ENCODE peak calls at places on chromosomes 6 and 20, in seven cellular contexts. K is esophagus squamous epithelium, V is lower lobe of right lung, R is fibroblast of lung, N is heart right ventricle, Y is MM.1S, B is left lung. J is an unnamed sample. For H3K4me1, the result is how much of the 10 kb centered on the place peaks cover.

GRCh38 chr20:53040678-53041674 is 68.8 kb downstream of the TSHZ2 start:
- DNase-seq in K (no peak), V (no peak), R (peak), N (peak), Y (peak), B (no peak), J (peak)

GRCh38 chr6:797479-798077 is 104.6 kb upstream of the EXOC2 start:
- DNase-seq in K (no peak), V (no peak), R (peak), N (no peak), Y (peak), B (no peak), J (no peak)

GRCh38 chr6:38587766-38588362 is 51.9 kb downstream of the BTBD9 start:
- DNase-seq in K (no peak), V (no peak), R (no peak), N (no peak), Y (no peak), B (no peak), J (no peak)

GRCh38 chr6:53357576-53358343 is 9.0 kb upstream of the ELOVL5 start:
- DNase-seq in K (no peak), V (no peak), R (no peak), N (no peak), Y (no peak), B (no peak), J (no peak)

GRCh38 chr20:34129518-34130162 is 17.6 kb upstream of the EIF2S2 start:
- DNase-seq in K (no peak), V (no peak), R (peak), N (peak), Y (peak), B (no peak), J (peak)

GRCh38 chr6:133203344-133203697 is 37.8 kb upstream of the EYA4 start:
- DNase-seq in K (no peak), V (no peak), R (no peak), N (no peak), Y (no peak), B (no peak), J (no peak)

GRCh38 chr20:46406986-46407670 is 713 bp upstream of the ELMO2 start:
- DNase-seq in K (no peak), V (peak), R (no peak), N (peak), Y (peak), B (peak), J (peak)

GRCh38 chr20:51419646-51420045 is 122.9 kb downstream of the NFATC2 start:
- DNase-seq in K (no peak), V (no peak), R (no peak), N (no peak), Y (no peak), B (no peak), J (no peak)

GRCh38 chr20:6636209-6637159 is 131.0 kb upstream of the BMP2 start:
- DNase-seq in K (no peak), V (no peak), R (peak), N (no peak), Y (peak), B (no peak), J (peak)

GRCh38 chr6:56953597-56954388 is 1.1 kb upstream of the BEND6 start:
- DNase-seq in K (no peak), V (no peak), R (peak), N (no peak), Y (peak), B (no peak), J (peak)

GRCh38 chr20:4100679-4101078 is 85.3 kb upstream of the RNF24 start:
- DNase-seq in K (no peak), V (no peak), R (peak), N (no peak), Y (no peak), B (no peak), J (peak)

GRCh38 chr20:45041464-45042337 is 59.2 kb downstream of the KCNS1 start:
- DNase-seq in K (no peak), V (no peak), R (peak), N (no peak), Y (no peak), B (no peak), J (peak)

GRCh38 chr6:32475392-32476206 is 35.9 kb downstream of the HLA-DRA start:
- DNase-seq in K (no peak), V (no peak), R (no peak), N (no peak), Y (no peak), B (no peak), J (no peak)

GRCh38 chr6:42338573-42339218 is 113.0 kb downstream of the TRERF1 start:
- DNase-seq in K (no peak), V (no peak), R (peak), N (no peak), Y (no peak), B (no peak), J (peak)

GRCh38 chr20:64112691-64113443 is 5.5 kb upstream of the NPBWR2 start:
- DNase-seq in K (no peak), V (peak), R (no peak), N (no peak), Y (no peak), B (peak), J (no peak)

GRCh38 chr6:106486236-106486635 is 125.7 kb downstream of the CRYBG1 start:
- DNase-seq in K (no peak), V (no peak), R (no peak), N (no peak), Y (no peak), B (no peak), J (no peak)

DNA sequence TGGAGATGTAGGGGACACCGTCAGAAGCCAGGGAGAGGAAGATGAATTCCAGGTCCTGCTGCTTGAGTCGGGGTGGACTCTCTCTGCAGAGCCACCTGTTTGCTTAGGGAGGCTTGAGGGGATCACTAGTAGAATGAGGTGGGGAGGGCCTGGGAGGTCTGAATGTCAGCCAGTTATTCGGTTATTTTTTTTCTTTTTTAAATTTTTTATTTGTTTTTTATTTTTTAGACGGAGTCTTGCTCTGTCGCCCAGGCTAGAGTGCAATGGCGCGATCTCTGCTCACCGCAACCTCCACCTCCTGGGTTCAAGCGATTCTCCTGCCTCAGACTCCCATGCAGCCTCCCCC is 8.4 kb downstream of the TEAD3 start:
- DNase-seq in K (no peak), V (no peak), R (no peak), N (no peak), Y (no peak), B (no peak), J (no peak)
- H3K4me1 ChIP-seq in K (half or more), V (half or more), R (half or more), N (under half), Y (under half), B (under half), J (under half)

DNA sequence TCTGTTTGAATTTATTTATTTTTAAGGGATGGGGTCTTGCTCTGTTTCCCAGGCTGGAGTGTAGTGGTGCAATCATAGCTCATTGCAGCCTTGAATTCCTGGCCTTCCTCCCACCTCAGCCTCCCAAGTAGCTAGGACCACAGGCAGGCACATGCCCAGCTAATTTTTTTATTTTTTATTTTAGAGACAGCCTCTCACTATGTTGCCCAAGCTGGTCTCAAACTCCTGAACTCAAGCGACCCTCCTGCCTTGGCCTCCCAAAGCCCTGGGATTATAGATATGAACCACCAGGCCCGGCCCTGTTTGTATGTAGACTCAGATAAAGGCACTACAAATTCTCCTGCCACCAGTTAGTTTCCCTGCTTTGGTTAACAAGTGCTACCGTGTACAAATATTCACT is 142.9 kb upstream of the SOX4 start:
- DNase-seq in K (no peak), V (no peak), R (no peak), N (no peak), Y (no peak), B (no peak), J (no peak)
- H3K27ac ChIP-seq in K (no peak), V (no peak), R (no peak), N (no peak), Y (no peak), B (no peak), J (no peak)

GRCh38 chr20:37317316-37317715 is 27.9 kb downstream of the MANBAL start:
- DNase-seq in K (no peak), V (no peak), R (no peak), N (no peak), Y (no peak), B (no peak), J (no peak)

GRCh38 chr20:37316116-37316774 is 26.8 kb downstream of the MANBAL start:
- DNase-seq in K (no peak), V (no peak), R (no peak), N (no peak), Y (no peak), B (no peak), J (no peak)

GRCh38 chr20:37318046-37318445 is 27.9 kb upstream of the SRC start:
- DNase-seq in K (no peak), V (no peak), R (no peak), N (no peak), Y (no peak), B (no peak), J (no peak)

GRCh38 chr20:37315293-37316110 is 26.0 kb downstream of the MANBAL start:
- DNase-seq in K (no peak), V (no peak), R (peak), N (peak), Y (no peak), B (no peak), J (peak)

DNA sequence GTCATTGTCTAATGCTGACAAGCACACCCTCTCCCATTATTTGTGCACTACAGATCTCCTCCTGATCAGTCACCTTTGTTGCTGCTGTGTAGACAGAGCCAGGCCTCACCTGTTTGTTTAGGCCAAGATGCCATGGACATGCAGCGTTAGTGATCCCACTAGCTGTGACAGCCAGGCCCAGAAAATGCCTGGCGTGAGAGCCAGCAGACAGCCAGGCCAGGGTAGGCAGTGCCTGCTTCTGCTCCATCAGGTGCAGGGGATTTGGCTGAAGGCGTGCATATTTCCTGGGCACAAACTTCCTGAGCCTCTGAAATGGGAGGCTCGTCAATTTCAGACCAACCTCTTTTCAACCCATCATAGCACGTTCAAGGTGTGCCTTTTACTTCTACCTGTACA is 27.3 kb downstream of the MANBAL start:
- DNase-seq in K (no peak), V (no peak), R (no peak), N (no peak), Y (no peak), B (no peak), J (no peak)
- H3K4me1 ChIP-seq in K (under half), V (under half), R (under half), N (under half), Y (under half), B (under half), J (under half)

GRCh38 chr6:12325872-12326271 is 35.7 kb downstream of the EDN1 start:
- DNase-seq in K (no peak), V (no peak), R (no peak), N (no peak), Y (no peak), B (no peak), J (no peak)
- H3K27ac ChIP-seq in K (no peak), V (no peak), R (no peak), N (no peak), Y (no peak), B (no peak), J (peak)

J was measured in foreskin keratinocyte.